ENCODE peak calls at places on chromosomes 12 and 14, in five cellular contexts. I is lower lobe of right lung, O is suprapubic skin, V is psoas muscle, R is dorsolateral prefrontal cortex. N is an unnamed sample.
A peak's percentile ranks its signal among the peaks of the same experiment; 100 is the strongest.

GRCh38 chr14:74620497-74620921 is 8.5 kb upstream of the LTBP2 start:
- DNase-seq in I (no peak), R (no peak), O (no peak), V (no peak), N (peak; percentile 98)

GRCh38 chr12:104933778-104934177 is 24.3 kb downstream of the SLC41A2 start:
- DNase-seq in R (no peak), V (no peak), O (no peak), I (no peak), N (no peak)

GRCh38 chr12:100656806-100657205 is 83.3 kb downstream of the GAS2L3 start:
- DNase-seq in R (no peak), I (no peak), O (no peak), V (no peak), N (no peak)

GRCh38 chr14:65637780-65638179 is 225.2 kb downstream of the FUT8 start:
- DNase-seq in V (no peak), R (no peak), I (no peak), O (no peak), N (no peak)

GRCh38 chr12:65631621-65632111 is 192.6 kb upstream of the HMGA2 start:
- DNase-seq in O (no peak), R (no peak), I (no peak), V (no peak), N (peak; percentile 99)

GRCh38 chr12:1519642-1520041 is 74.7 kb downstream of the FBXL14 start:
- DNase-seq in V (no peak), R (no peak), O (no peak), I (no peak), N (peak; percentile 38)

GRCh38 chr12:109157986-109158385 is 41.6 kb downstream of the ACACB start:
- DNase-seq in O (peak; percentile 12), V (no peak), I (no peak), R (no peak), N (no peak)

GRCh38 chr14:68968051-68968450 is 11.1 kb downstream of the ACTN1 start:
- DNase-seq in O (no peak), I (no peak), R (no peak), V (no peak), N (no peak)

GRCh38 chr14:70254476-70254961 is 65.8 kb upstream of the SLC8A3 start:
- DNase-seq in V (peak; percentile 78), I (peak; percentile 65), R (peak; percentile 5), O (no peak), N (peak; percentile 15)

GRCh38 chr12:65123435-65124063 is 2.4 kb upstream of the WIF1 start:
- DNase-seq in I (no peak), O (no peak), R (no peak), V (no peak), N (peak; percentile 69)

GRCh38 chr12:59005195-59005961 is 85.1 kb upstream of the LRIG3 start:
- DNase-seq in V (no peak), I (no peak), R (no peak), O (no peak), N (peak; percentile 78)

GRCh38 chr12:62434504-62435336 is 31.9 kb upstream of the MON2 start:
- DNase-seq in O (no peak), V (no peak), I (no peak), R (no peak), N (no peak)

GRCh38 chr12:26833692-26834168 is 736 bp upstream of the ITPR2 start:
- DNase-seq in O (peak; percentile 81), R (no peak), I (peak; percentile 75), V (no peak), N (peak; percentile 35)

DNA sequence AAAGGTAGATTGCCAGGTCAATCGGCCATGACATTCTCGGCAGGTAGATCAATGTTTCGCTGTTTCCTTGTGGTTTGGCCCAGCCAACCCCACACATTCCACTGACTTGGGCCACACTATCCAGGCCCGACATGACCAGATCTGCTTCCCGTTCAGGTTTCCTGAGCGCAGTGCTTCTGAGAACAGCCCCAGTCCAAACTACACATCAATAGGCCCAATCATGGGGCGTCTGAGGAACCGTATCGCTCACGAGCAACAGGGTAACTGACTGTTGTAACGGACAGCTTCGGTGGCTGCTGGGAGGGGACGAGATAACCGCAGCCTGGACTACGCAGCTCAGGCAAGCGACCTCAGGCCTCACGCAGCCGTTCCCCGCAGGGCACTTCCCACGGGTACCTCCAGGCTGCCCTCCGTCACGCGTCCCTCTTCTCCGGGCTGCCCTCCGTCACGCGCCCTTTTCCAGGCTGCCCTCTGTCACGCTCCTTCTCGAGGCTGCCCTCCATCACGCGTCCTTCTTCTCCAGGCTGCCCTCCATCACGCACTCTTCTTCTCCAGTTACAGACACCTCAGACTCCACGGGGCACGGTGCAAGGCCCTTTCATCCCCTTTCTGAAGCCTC is 14.7 kb downstream of the ZNF605 start:
- DNase-seq in O (no peak), R (no peak), V (no peak), I (no peak), N (no peak)
- H3K4me3 ChIP-seq in O (no peak overlapping the region), R (no peak overlapping the region), V (no peak overlapping the region), I (no peak overlapping the region), N (no peak overlapping the region)

GRCh38 chr12:85468356-85469157 is 188.5 kb downstream of the ALX1 start:
- DNase-seq in O (no peak), V (no peak), R (peak; percentile 14), I (peak; percentile 51), N (peak; percentile 78)
- TF ChIP-seq CTCF in O (peak; percentile 57), V (peak; percentile 59), R (peak; percentile 79), I (peak; percentile 75), N (peak; percentile 77)

GRCh38 chr14:76152333-76152681 is 585 bp downstream of the GPATCH2L start:
- DNase-seq in V (peak; percentile 81), O (peak; percentile 86), R (peak; percentile 58), I (peak; percentile 72), N (peak; percentile 93)

GRCh38 chr14:76154539-76155126 is 2.9 kb downstream of the GPATCH2L start:
- DNase-seq in R (no peak), V (no peak), I (no peak), O (no peak), N (no peak)

GRCh38 chr14:76151398-76152332 is at the start of gene GPATCH2L:
- DNase-seq in I (peak; percentile 94), R (peak; percentile 92), V (peak; percentile 98), O (peak; percentile 97), N (peak; percentile 85)

GRCh38 chr14:76149196-76149595 is 2.5 kb upstream of the GPATCH2L start:
- DNase-seq in R (no peak), I (no peak), O (no peak), V (no peak), N (no peak)

GRCh38 chr14:76153919-76154318 is 2.2 kb downstream of the GPATCH2L start:
- DNase-seq in R (no peak), V (no peak), O (no peak), I (no peak), N (no peak)
- H3K4me3 ChIP-seq in R (no peak overlapping the region), V (peak overlapping the region; percentile 96), O (no peak overlapping the region), I (no peak overlapping the region), N (no peak overlapping the region)

DNA sequence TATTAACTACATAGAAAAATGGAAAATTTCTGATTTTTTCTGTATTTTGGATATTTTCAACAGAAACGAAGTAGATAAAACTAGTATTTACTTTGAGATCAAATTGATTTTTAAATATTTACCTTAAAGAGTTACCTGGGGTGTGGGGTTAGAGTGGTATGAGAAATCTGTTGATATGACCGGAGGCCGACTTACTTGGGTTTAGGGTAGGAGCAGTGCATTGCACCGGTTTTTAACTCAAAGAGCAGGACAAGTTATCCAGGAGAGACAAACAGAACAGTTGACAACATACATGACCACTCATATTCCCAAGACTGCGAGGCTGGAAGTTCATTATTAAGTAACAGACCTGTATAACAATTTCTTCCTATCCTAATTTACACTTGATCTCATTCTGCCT is 31.4 kb downstream of the TPH2 start:
- DNase-seq in R (no peak), I (no peak), V (no peak), O (no peak), N (no peak)
- TF ChIP-seq CTCF in R (no peak), I (no peak), V (no peak), O (no peak), N (no peak)

GRCh38 chr14:71556730-71557129 is 375.5 kb upstream of the RGS6 start:
- DNase-seq in V (no peak), I (no peak), R (no peak), O (no peak), N (no peak)
- H3K4me3 ChIP-seq in V (no peak overlapping the region), I (no peak overlapping the region), R (no peak overlapping the region), O (no peak overlapping the region), N (no peak overlapping the region)

GRCh38 chr12:124498870-124499753 is 68.3 kb downstream of the NCOR2 start:
- DNase-seq in O (no peak), V (peak; percentile 63), I (no peak), R (no peak), N (no peak)
- TF ChIP-seq CTCF in O (no peak), V (no peak), I (no peak), R (no peak), N (no peak)

DNA sequence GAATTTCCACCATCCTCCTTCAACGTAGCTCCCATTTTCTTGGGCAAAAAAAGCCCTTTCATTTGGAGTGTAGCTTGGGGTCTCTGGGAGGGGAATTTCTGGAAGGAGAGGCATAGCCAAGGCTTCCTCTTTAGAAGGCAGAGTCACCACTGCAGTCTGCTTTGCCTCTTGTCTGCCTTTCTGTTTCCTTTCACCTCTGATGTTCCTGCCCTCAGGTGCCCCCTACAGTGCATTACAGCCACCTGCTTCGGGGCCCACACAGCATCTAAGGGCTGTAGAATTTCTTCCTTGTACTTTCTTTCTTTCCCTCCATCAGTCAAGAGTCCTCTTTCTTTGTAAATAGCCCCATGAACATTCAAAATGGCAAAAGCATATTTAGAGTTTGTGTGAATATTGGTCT is 1313.9 kb downstream of the TMEM121 start:
- DNase-seq in O (no peak), R (no peak), I (no peak), V (no peak), N (no peak)
- H3K4me3 ChIP-seq in O (no peak overlapping the region), R (no peak overlapping the region), I (no peak overlapping the region), V (no peak overlapping the region), N (no peak overlapping the region)

N was measured in foreskin fibroblast.